ENCODE peak calls at places on chromosomes 5 and 9, in five cellular contexts. K is neural progenitor cell, M is IMR-90, S is astrocyte, Y is PC-3. B is an unnamed sample.

GRCh38 chr9:94853887-94854286 is 127.4 kb downstream of the AOPEP start:
- DNase-seq in K (no peak), M (peak), S (peak), Y (peak), B (no peak)

GRCh38 chr5:68433921-68434879 is 218.6 kb downstream of the PIK3R1 start:
- DNase-seq in K (no peak), M (peak), S (peak), Y (peak), B (peak)

GRCh38 chr5:6193315-6193714 is 185.0 kb downstream of the MED10 start:
- DNase-seq in K (no peak), M (no peak), S (no peak), Y (peak), B (no peak)

GRCh38 chr5:173454764-173455598 is 126.8 kb upstream of the STC2 start:
- DNase-seq in K (no peak), M (peak), S (peak), Y (peak), B (no peak)

GRCh38 chr5:38379360-38379827 is 121.0 kb downstream of the EGFLAM start:
- DNase-seq in K (peak), M (no peak), S (no peak), Y (no peak), B (peak)

GRCh38 chr5:2204366-2205184 is 321.9 kb upstream of the IRX4 start:
- DNase-seq in K (no peak), M (no peak), S (no peak), Y (no peak), B (peak)

GRCh38 chr9:114452219-114453169 is 52.8 kb downstream of the WHRN start:
- DNase-seq in K (no peak), M (no peak), S (no peak), Y (no peak), B (peak)

GRCh38 chr9:72476617-72477375 is 44.6 kb upstream of the TMC1 start:
- DNase-seq in K (no peak), M (peak), S (peak), Y (peak), B (peak)

GRCh38 chr5:141969783-141970741 is 1.2 kb downstream of the RNF14 start:
- DNase-seq in K (no peak), M (no peak), S (no peak), Y (peak), B (no peak)

GRCh38 chr5:178425621-178426068 is 164.5 kb downstream of the COL23A1 start:
- DNase-seq in K (no peak), M (no peak), S (no peak), Y (no peak), B (peak)

GRCh38 chr9:87663556-87663955 is 62.4 kb upstream of the CTSL start:
- DNase-seq in K (no peak), M (no peak), S (no peak), Y (no peak), B (no peak)

GRCh38 chr5:34587355-34588241 is 68.5 kb upstream of the RAI14 start:
- DNase-seq in K (peak), M (peak), S (peak), Y (peak), B (peak)

GRCh38 chr5:59095480-59095879 is 512.6 kb downstream of the RAB3C start:
- DNase-seq in K (no peak), M (peak), S (no peak), Y (no peak), B (no peak)

GRCh38 chr5:168851902-168852321 is 272.7 kb upstream of the PANK3 start:
- DNase-seq in K (no peak), M (no peak), S (peak), Y (peak), B (no peak)

GRCh38 chr5:121144764-121145163 is 680.7 kb downstream of the PRR16 start:
- DNase-seq in K (no peak), M (peak), S (peak), Y (peak), B (no peak)

GRCh38 chr5:53419247-53419646 is 61.2 kb upstream of the FST start:
- DNase-seq in K (no peak), M (peak), S (peak), Y (peak), B (no peak)

GRCh38 chr5:92017786-92018185 is 634.7 kb upstream of the ARRDC3 start:
- DNase-seq in K (no peak), M (peak), S (peak), Y (peak), B (no peak)

GRCh38 chr5:134451618-134452505 is 40.2 kb upstream of the CDKN2AIPNL start:
- DNase-seq in K (no peak), M (peak), S (peak), Y (peak), B (no peak)

GRCh38 chr9:133509179-133510083 is 15.3 kb downstream of the MYMK start:
- DNase-seq in K (peak), M (no peak), S (no peak), Y (peak), B (peak)
- H3K4me3 ChIP-seq in K (peak), M (no peak), S (no peak), Y (peak), B (peak)

GRCh38 chr9:134698587-134699342 is 57.2 kb downstream of the COL5A1 start:
- DNase-seq in K (peak), M (peak), S (peak), Y (peak), B (peak)
- H3K9ac ChIP-seq in K (no peak), M (no peak), S (no peak), Y (no peak), B (no peak)

DNA sequence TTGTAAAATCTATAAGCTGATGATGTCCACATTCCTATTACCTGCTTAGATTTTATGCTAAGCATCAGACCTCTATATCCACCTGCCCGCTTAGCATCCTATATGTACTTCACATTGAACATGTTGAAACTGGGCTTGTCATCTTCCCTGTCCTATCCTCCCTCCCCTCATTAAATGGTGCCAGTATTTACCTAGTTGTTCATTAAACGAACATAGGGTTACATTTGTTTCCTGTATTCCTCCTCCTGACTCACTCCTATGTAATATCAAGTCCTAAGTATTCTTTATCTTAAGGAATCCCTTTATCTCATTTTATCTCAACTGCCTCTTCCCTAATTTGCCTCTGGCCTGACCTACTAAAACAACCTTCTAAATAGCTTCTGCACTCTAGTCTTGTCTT is 177.8 kb upstream of the MEF2C start:
- DNase-seq in K (no peak), M (no peak), S (no peak), Y (peak), B (no peak)
- TF ChIP-seq CTCF in K (no peak), M (no peak), S (no peak), Y (no peak), B (no peak)

GRCh38 chr5:122585111-122585415 is 189.8 kb upstream of the SNX2 start:
- DNase-seq in K (no peak), M (no peak), S (no peak), Y (no peak), B (no peak)

GRCh38 chr5:122586351-122586750 is 188.5 kb upstream of the SNX2 start:
- DNase-seq in K (no peak), M (peak), S (peak), Y (no peak), B (no peak)

GRCh38 chr5:122581629-122582028 is 193.3 kb upstream of the SNX2 start:
- DNase-seq in K (no peak), M (no peak), S (no peak), Y (no peak), B (peak)

DNA sequence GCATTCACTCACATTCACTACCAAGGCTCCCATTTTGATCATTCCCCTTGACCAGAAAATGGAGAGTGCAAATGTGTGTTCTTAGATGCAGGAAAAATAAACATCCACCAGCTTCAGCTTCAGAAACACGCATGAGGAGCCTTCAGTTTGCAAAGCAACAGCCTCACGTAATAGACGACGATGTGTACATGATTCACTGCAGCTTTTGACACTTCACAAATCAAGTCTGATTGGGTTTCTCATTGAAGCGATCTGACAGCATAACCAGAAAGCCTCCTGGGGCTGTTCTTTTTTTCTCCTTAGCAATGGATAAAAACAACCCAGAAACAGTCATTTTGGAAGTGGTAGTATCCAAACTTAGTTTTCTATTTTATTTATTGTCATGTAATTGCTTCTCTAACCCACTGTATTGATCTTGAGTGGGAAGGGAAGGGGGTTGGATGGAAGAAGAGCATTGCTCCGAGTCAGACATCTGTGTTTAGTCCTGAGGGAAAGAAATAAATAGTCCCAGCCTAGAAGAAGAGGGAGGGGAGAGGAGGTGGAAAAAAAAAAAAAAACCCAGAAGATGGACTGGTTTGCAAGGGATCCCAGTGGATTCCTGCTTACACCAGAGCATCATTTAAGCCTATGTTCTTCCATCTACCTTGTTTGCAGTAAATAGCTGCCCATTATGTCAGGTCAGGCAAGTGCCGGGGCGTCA is 190.3 kb upstream of the SNX2 start:
- DNase-seq in K (no peak), M (peak), S (no peak), Y (no peak), B (no peak)
- H3K4me3 ChIP-seq in K (no peak), M (no peak), S (no peak), Y (no peak), B (no peak)

DNA sequence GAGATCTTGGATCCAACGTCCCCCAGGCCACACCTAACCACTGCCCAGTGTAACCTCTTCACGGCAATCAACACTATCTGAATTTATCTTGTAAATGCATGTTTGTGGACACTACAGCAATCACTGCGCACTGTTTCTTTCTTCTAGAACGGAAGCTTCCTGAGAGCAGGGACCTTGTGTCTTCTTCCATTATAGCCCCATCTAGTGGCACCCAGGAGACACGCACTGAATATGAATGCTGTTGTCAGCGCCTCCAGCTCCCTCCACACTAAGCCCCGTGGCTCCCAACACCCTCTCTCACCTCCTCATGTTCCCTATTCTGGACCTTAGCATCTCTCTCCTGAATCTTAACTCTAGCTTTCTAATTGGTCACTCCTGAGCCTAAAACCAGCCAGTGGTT is 72.7 kb downstream of the SMIM23 start:
- DNase-seq in K (peak), M (no peak), S (no peak), Y (peak), B (no peak)
- H3K9ac ChIP-seq in K (no peak), M (no peak), S (no peak), Y (no peak), B (no peak)

DNA sequence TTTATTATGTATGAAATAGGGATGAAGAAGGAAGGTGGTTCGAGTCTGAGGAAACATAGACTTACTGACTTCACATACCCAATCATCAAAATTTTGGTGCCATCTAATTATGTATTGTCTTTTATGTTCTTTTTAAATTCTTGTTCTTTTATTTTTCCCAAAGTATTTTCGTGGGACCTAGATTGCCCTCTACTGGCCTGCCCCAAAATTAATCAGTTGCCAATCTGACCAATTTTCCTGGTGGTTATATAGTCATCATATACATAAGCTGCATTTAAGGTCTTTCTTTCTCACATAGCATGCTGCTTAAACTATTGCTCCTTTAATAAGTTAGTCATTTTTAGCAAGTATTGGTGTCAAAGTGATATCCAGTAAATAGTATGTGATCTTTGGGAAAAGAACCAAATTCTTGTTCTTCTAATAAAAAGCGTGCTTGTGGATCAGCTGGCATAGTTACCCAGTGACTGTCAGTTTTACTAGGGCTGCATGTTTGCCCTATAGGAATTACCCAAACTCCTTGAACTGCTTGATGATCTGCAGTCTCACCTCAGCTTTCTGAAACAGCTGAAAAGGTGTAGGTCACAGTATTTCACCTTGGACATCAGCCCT is 223.5 kb downstream of the SH3GL2 start:
- DNase-seq in K (no peak), M (peak), S (no peak), Y (peak), B (no peak)
- TF ChIP-seq CTCF in K (peak), M (peak), S (peak), Y (peak), B (peak)

GRCh38 chr9:65435464-65435863 is 150.5 kb upstream of the FOXD4L5 start:
- DNase-seq in K (no peak), M (no peak), S (no peak), Y (no peak), B (no peak)
- H3K4me3 ChIP-seq in K (no peak), M (no peak), S (no peak), Y (no peak), B (no peak)

GRCh38 chr9:96450613-96451544 is 910 bp downstream of the HABP4 start:
- DNase-seq in K (peak), M (peak), S (peak), Y (peak), B (peak)

GRCh38 chr9:96448546-96449170 is 1.3 kb upstream of the HABP4 start:
- DNase-seq in K (no peak), M (no peak), S (no peak), Y (no peak), B (no peak)

GRCh38 chr9:96449522-96449843 is 486 bp upstream of the HABP4 start:
- DNase-seq in K (peak), M (no peak), S (peak), Y (no peak), B (no peak)

GRCh38 chr9:96447406-96447805 is 2.6 kb upstream of the HABP4 start:
- DNase-seq in K (no peak), M (no peak), S (no peak), Y (no peak), B (no peak)

GRCh38 chr9:96449844-96450612 is at the start of gene HABP4:
- DNase-seq in K (peak), M (peak), S (peak), Y (peak), B (peak)
- H3K9ac ChIP-seq in K (peak), M (peak), S (peak), Y (peak), B (peak)

DNA sequence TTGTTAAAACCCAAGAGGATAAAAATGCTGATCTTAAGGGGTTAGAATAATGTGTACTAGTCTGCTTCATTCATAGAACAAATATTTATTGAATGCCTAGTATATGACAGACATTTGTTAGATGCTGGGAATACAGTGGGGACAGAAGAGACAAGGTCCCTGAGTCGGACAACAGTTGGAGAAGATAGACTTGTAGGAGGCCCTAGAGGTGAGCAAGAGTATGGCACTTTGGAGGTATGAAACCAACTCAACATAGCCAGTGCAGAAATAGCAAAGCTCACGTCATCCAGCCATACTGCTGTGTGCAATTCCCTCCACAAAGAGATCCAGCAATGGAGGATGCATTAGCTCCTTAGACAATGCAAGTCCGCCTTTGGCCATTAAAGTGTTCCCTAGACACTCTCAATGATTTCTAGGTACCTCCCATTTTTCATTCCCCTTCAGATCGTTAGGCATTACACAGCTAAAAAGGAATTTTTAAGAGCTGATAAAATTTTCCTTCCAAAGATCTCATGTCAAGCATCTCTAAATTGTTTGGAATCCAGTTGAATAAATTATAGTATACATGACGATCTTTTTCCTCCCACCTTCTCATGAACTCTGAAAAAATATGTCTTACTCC is 1949.6 kb upstream of the WWC1 start:
- DNase-seq in K (no peak), M (no peak), S (no peak), Y (no peak), B (no peak)
- TF ChIP-seq CTCF in K (peak), M (no peak), S (no peak), Y (peak), B (peak)

GRCh38 chr5:7410936-7411511 is 15.1 kb downstream of the ADCY2 start:
- DNase-seq in K (no peak), M (no peak), S (peak), Y (no peak), B (no peak)

GRCh38 chr5:7415948-7416535 is 20.1 kb downstream of the ADCY2 start:
- DNase-seq in K (no peak), M (no peak), S (no peak), Y (no peak), B (no peak)

GRCh38 chr5:7418276-7418675 is 22.3 kb downstream of the ADCY2 start:
- DNase-seq in K (no peak), M (no peak), S (no peak), Y (no peak), B (no peak)

GRCh38 chr5:7415123-7415522 is 19.2 kb downstream of the ADCY2 start:
- DNase-seq in K (no peak), M (no peak), S (no peak), Y (no peak), B (no peak)

GRCh38 chr5:7412369-7412768 is 16.4 kb downstream of the ADCY2 start:
- DNase-seq in K (no peak), M (no peak), S (peak), Y (no peak), B (no peak)
- H3K4me3 ChIP-seq in K (no peak), M (no peak), S (no peak), Y (no peak), B (no peak)

B was measured in endodermal cell.